ENCODE peak calls at places on chromosomes 7 and 10, in ten cellular contexts. S is heart right ventricle, B is fibroblast of lung, L is GM12878, C is Peyer's patch, U is tibial nerve, M is psoas muscle, A is tibial artery, K is RWPE2, R is hepatocyte. P is an unnamed sample.
A peak's percentile ranks its signal among the peaks of the same experiment; 100 is the strongest.

GRCh38 chr10:16274911-16275310 is 161.9 kb upstream of the PTER start:
- DNase-seq in S (no peak), B (no peak), L (no peak), C (no peak), U (no peak), M (no peak), A (no peak), K (no peak), R (no peak), P (no peak)

GRCh38 chr7:106041140-106041717 is 70.9 kb downstream of the SYPL1 start:
- DNase-seq in S (no peak), B (no peak), L (no peak), C (no peak), U (no peak), M (no peak), A (no peak), K (no peak), R (peak; percentile 65), P (no peak)

GRCh38 chr7:10803720-10804119 is 170.0 kb upstream of the PHF14 start:
- DNase-seq in S (no peak), B (no peak), L (no peak), C (no peak), U (no peak), M (no peak), A (no peak), K (no peak), R (no peak), P (no peak)

GRCh38 chr7:82230826-82231581 is 212.6 kb downstream of the CACNA2D1 start:
- DNase-seq in S (no peak), B (no peak), L (no peak), C (no peak), U (no peak), M (no peak), A (no peak), K (no peak), R (no peak), P (no peak)

GRCh38 chr10:128046934-128047251 is 79.3 kb downstream of the MKI67 start:
- DNase-seq in S (no peak), B (no peak), L (no peak), C (no peak), U (no peak), M (no peak), A (no peak), K (peak; percentile 51), R (no peak), P (no peak)

GRCh38 chr7:10657201-10657600 is 316.5 kb upstream of the PHF14 start:
- DNase-seq in S (no peak), B (no peak), L (no peak), C (no peak), U (no peak), M (no peak), A (no peak), K (no peak), R (no peak), P (no peak)

GRCh38 chr7:67724435-67724834 is 727.8 kb downstream of the TYW1 start:
- DNase-seq in S (no peak), B (no peak), L (no peak), C (no peak), U (no peak), M (no peak), A (no peak), K (no peak), R (no peak), P (no peak)

GRCh38 chr10:124739119-124739921 is 4.9 kb downstream of the FAM53B start:
- DNase-seq in S (no peak), B (no peak), L (no peak), C (no peak), U (peak; percentile 7), M (no peak), A (no peak), K (no peak), R (peak; percentile 29), P (no peak)

GRCh38 chr7:117190104-117190503 is 132.8 kb downstream of the WNT2 start:
- DNase-seq in S (peak; percentile 13), B (no peak), L (no peak), C (no peak), U (no peak), M (no peak), A (no peak), K (no peak), R (no peak), P (no peak)

GRCh38 chr10:132036887-132037675 is 28.7 kb upstream of the JAKMIP3 start:
- DNase-seq in S (no peak), B (no peak), L (no peak), C (no peak), U (no peak), M (no peak), A (no peak), K (no peak), R (no peak), P (no peak)

GRCh38 chr10:132035476-132035875 is 30.3 kb upstream of the JAKMIP3 start:
- DNase-seq in S (no peak), B (no peak), L (no peak), C (no peak), U (no peak), M (no peak), A (no peak), K (no peak), R (no peak), P (no peak)

GRCh38 chr10:132036153-132036886 is 29.4 kb upstream of the JAKMIP3 start:
- DNase-seq in S (no peak), B (peak; percentile 22), L (no peak), C (no peak), U (no peak), M (peak; percentile 67), A (no peak), K (no peak), R (peak; percentile 41), P (no peak)

GRCh38 chr10:132039371-132039770 is 26.4 kb upstream of the JAKMIP3 start:
- DNase-seq in S (no peak), B (no peak), L (no peak), C (no peak), U (no peak), M (no peak), A (no peak), K (no peak), R (no peak), P (no peak)

GRCh38 chr10:132037676-132037975 is 28.1 kb upstream of the JAKMIP3 start:
- DNase-seq in S (no peak), B (no peak), L (no peak), C (no peak), U (no peak), M (no peak), A (no peak), K (no peak), R (no peak), P (no peak)
- H3K4me3 ChIP-seq in S (no peak overlapping the region), B (no peak overlapping the region), L (no peak overlapping the region), C (no peak overlapping the region), U (no peak overlapping the region), M (no peak overlapping the region), A (no peak overlapping the region), K (no peak overlapping the region), R (no peak overlapping the region), P (no peak overlapping the region)

GRCh38 chr7:51666751-51667150 is 350.1 kb upstream of the COBL start:
- DNase-seq in S (no peak), B (no peak), L (no peak), C (no peak), U (no peak), M (no peak), A (no peak), K (no peak), R (no peak), P (no peak)
- H3K27ac ChIP-seq in S (no peak overlapping the region), B (no peak overlapping the region), L (no peak overlapping the region), C (no peak overlapping the region), U (no peak overlapping the region), M (no peak overlapping the region), A (no peak overlapping the region), K (no peak overlapping the region), R (no peak overlapping the region), P (no peak overlapping the region)

GRCh38 chr7:78588393-78588792 is 789.8 kb downstream of the PHTF2 start:
- DNase-seq in S (no peak), B (no peak), L (no peak), C (no peak), U (no peak), M (no peak), A (no peak), K (no peak), R (no peak), P (no peak)
- TF ChIP-seq CTCF in S (no peak), B (no peak), L (no peak), C (no peak), U (no peak), M (no peak), A (no peak), K (no peak), R (no peak), P (no peak)

GRCh38 chr7:128201690-128202085 is 39.4 kb upstream of the LEP start:
- DNase-seq in S (no peak), B (no peak), L (no peak), C (no peak), U (no peak), M (no peak), A (no peak), K (no peak), R (no peak), P (no peak)
- H3K4me3 ChIP-seq in S (peak overlapping the region; percentile 28), B (no peak overlapping the region), L (no peak overlapping the region), C (peak overlapping the region; percentile 26), U (no peak overlapping the region), M (peak overlapping the region; percentile 36), A (no peak overlapping the region), K (no peak overlapping the region), R (no peak overlapping the region), P (peak overlapping the region; percentile 53)

DNA sequence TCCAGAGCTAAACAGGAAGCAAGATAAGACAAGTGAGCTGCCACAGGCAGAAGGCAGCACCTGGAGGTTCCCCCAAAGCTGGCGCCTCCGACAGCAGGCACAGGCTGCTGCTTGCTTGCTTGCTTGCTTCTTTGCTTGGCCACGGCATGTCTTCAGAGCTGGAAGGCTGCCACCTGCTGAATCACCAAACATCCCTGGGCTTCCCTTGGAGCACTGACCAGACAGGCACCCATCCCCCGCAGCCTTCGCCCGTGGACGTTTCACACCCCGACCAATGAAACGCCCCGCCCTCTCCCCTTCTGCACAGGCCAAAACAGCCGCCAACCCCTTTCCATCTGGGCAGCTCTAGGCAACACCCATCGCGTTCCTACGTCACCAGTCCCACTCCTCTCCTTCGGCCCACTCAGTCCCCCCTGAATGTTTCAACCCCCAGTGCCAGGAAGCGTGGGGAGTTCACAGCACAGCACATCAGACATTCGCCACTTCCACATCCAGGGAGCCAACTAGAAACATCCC is 1.7 kb downstream of the SGMS1 start:
- DNase-seq in S (peak; percentile 96), B (peak; percentile 98), L (peak; percentile 83), C (peak; percentile 92), U (peak; percentile 99), M (peak; percentile 98), A (peak; percentile 99), K (peak; percentile 94), R (peak; percentile 93), P (peak; percentile 98)
- H3K27ac ChIP-seq in S (peak overlapping the region; percentile 98), B (peak overlapping the region; percentile 90), L (peak overlapping the region; percentile 98), C (peak overlapping the region; percentile 96), U (peak overlapping the region; percentile 100), M (peak overlapping the region; percentile 97), A (peak overlapping the region; percentile 100), K (peak overlapping the region; percentile 85), R (peak overlapping the region; percentile 99), P (peak overlapping the region; percentile 100)

DNA sequence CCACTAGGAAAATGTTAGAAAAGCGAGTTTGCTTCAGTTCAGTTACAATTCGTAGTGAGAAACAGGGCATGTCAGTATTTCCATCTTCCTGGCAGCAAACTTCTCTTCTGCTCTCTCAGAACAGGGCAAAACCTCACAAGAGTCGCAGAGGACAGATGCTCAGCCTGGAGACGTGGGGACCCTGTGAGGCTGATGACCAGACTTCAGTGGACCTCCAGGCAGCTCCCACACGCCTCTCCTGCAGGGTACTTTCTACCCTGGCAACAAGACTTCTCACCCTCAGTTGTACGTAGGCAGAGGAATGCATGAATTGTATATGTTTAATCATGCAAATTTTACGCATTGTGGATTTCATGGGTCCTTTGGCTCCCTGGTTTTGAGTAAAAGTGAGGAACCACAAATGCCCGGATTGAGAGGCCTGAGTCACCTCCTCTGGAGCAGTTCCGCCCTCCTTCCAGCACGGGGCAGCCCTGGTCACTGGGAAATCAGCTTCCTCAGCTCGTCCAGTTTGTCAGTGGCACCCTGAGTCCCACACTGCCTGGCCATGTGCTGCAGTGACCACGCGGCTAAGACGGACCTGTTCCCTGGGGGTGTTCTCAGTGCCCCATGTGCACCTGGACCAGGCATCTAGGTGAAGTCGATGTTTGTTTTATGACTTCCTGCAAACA is 165.3 kb downstream of the TNS3 start:
- DNase-seq in S (no peak), B (no peak), L (no peak), C (no peak), U (no peak), M (no peak), A (no peak), K (no peak), R (no peak), P (no peak)
- TF ChIP-seq CTCF in S (no peak), B (no peak), L (no peak), C (no peak), U (no peak), M (no peak), A (no peak), K (no peak), R (no peak), P (no peak)

P was measured in thoracic aorta.